ENCODE peak calls at places on chromosomes 7 and 10, in four cellular contexts. V is GM12878, D is K562, F is HepG2. M is an unnamed sample.
A peak's percentile ranks its signal among the peaks of the same experiment; 100 is the strongest.

GRCh38 chr7:16460789-16461465 is 4.6 kb downstream of the SOSTDC1 start:
- DNase-seq in F (no peak), D (no peak), V (no peak), M (no peak)

GRCh38 chr7:29806793-29807178 is 478 bp downstream of the WIPF3 start:
- DNase-seq in D (no peak), V (no peak), F (no peak), M (peak; percentile 51)

GRCh38 chr10:28470873-28471704 is 61.8 kb upstream of the WAC start:
- DNase-seq in V (no peak), D (no peak), F (no peak), M (no peak)

GRCh38 chr7:1694981-1695511 is 25.0 kb downstream of the ELFN1 start:
- DNase-seq in V (no peak), D (no peak), F (no peak), M (no peak)

GRCh38 chr7:102150266-102150665 is 136.4 kb upstream of the SH2B2 start:
- DNase-seq in D (no peak), F (no peak), V (no peak), M (no peak)

GRCh38 chr7:38700111-38700510 is 68.9 kb upstream of the AMPH start:
- DNase-seq in F (no peak), D (no peak), V (no peak), M (no peak)

GRCh38 chr10:26969145-26969926 is 108.6 kb upstream of the ABI1 start:
- DNase-seq in V (peak; percentile 75), F (no peak), D (no peak), M (no peak)

GRCh38 chr7:44183386-44183785 is 5.9 kb downstream of the GCK start:
- DNase-seq in F (no peak), V (no peak), D (no peak), M (no peak)

GRCh38 chr10:80356563-80356999 is at the start of the genes DYDC1 and DYDC2:
- DNase-seq in D (peak; percentile 24), V (no peak), F (no peak), M (peak; percentile 97)

GRCh38 chr10:111990734-111991133 is 192.8 kb downstream of the GPAM start:
- DNase-seq in D (no peak), F (no peak), V (no peak), M (peak; percentile 51)

GRCh38 chr7:130695840-130696239 is 9.5 kb upstream of the TSGA13 start:
- DNase-seq in V (no peak), D (peak; percentile 62), F (peak; percentile 36), M (peak; percentile 80)

GRCh38 chr10:88555190-88555894 is 27.8 kb downstream of the RNLS start:
- DNase-seq in D (no peak), V (no peak), F (no peak), M (peak; percentile 33)

GRCh38 chr10:121157998-121158397 is 306.8 kb downstream of the WDR11 start:
- DNase-seq in D (peak; percentile 7), F (no peak), V (no peak), M (no peak)

GRCh38 chr7:107014381-107015023 is 30.0 kb upstream of the PRKAR2B start:
- DNase-seq in F (no peak), V (no peak), D (no peak), M (peak; percentile 7)

GRCh38 chr7:144526912-144527610 is 123.6 kb upstream of the NOBOX start:
- DNase-seq in F (no peak), V (no peak), D (no peak), M (no peak)

GRCh38 chr7:42876182-42877068 is 35.4 kb downstream of the C7orf25 start:
- DNase-seq in F (peak; percentile 42), D (peak; percentile 71), V (no peak), M (peak; percentile 88)

GRCh38 chr7:139713835-139714162 is 64.0 kb downstream of the HIPK2 start:
- DNase-seq in F (no peak), D (no peak), V (no peak), M (no peak)

GRCh38 chr7:74063223-74063641 is 20.4 kb upstream of the LIMK1 start:
- DNase-seq in V (no peak), F (no peak), D (no peak), M (no peak)

GRCh38 chr10:43287056-43288007 is 20.5 kb upstream of the RASGEF1A start:
- DNase-seq in F (no peak), V (peak; percentile 27), D (peak; percentile 59), M (peak; percentile 30)

GRCh38 chr10:70381491-70382421 is 669 bp downstream of the LRRC20 start:
- DNase-seq in D (peak; percentile 49), F (no peak), V (no peak), M (peak; percentile 75)

GRCh38 chr7:98733036-98733435 is 116.0 kb downstream of the NPTX2 start:
- DNase-seq in V (peak; percentile 20), D (peak; percentile 81), F (peak; percentile 54), M (peak; percentile 93)

GRCh38 chr10:110739811-110740271 is 95.7 kb downstream of the RBM20 start:
- DNase-seq in V (no peak), D (no peak), F (peak; percentile 90), M (no peak)

GRCh38 chr7:128041203-128041602 is 10.0 kb upstream of the LRRC4 start:
- DNase-seq in V (no peak), F (no peak), D (no peak), M (no peak)

GRCh38 chr10:59817806-59818205 is 64.6 kb upstream of the MRLN start:
- DNase-seq in V (no peak), F (no peak), D (no peak), M (no peak)

GRCh38 chr7:81150951-81151361 is 232.1 kb upstream of the SEMA3C start:
- DNase-seq in D (no peak), V (no peak), F (peak; percentile 25), M (no peak)

GRCh38 chr7:6576024-6576866 is 1.0 kb upstream of the ZDHHC4 start:
- DNase-seq in V (no peak), F (no peak), D (peak; percentile 54), M (peak; percentile 34)

GRCh38 chr10:9926003-9926402 is 1091.7 kb upstream of the CELF2 start:
- DNase-seq in V (no peak), D (no peak), F (no peak), M (no peak)

DNA sequence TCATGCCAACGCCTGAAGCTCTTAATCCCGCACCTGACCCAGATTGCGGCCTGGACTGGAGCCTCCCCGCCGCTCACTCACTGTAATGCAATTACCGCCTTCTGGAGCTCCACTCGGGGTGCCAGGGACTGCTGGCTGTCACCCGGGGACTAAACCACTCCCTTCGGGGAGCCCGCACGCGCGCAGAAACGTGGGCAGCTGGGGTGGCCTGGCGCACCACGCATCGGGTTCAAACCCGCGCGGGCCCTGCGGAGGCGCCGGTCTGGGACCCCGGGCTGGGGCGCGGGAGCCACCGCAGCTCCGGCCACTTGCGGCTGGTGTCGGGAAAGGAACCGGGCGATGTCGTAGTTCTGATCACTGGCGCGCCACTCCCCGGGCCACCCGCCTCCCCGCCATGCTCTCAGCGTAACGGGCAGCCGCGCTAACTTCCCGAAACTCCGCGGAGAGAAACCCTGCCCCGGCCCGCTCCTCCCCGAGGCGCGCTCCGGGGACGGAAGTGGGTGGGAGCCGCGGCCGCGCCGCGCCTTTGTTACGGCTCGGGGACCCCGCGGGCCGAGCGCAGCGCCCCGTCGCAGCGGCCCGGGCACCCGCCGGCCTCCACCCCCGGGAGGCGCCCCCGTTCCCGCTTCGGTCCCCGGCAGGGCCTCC is 100.3 kb upstream of the SVIL start:
- DNase-seq in D (no peak), F (no peak), V (no peak), M (peak; percentile 68)
- H2AFZ ChIP-seq in D (no peak overlapping the region), F (no peak overlapping the region), V (peak overlapping the region; percentile 23), M (peak overlapping the region; percentile 43)

GRCh38 chr10:90175161-90175681 is 473.8 kb downstream of the KIF20B start:
- DNase-seq in F (no peak), V (no peak), D (no peak), M (no peak)

GRCh38 chr10:90181251-90181691 is 479.9 kb downstream of the KIF20B start:
- DNase-seq in D (no peak), V (no peak), F (no peak), M (no peak)

GRCh38 chr10:90174531-90174930 is 473.1 kb downstream of the KIF20B start:
- DNase-seq in D (no peak), V (no peak), F (no peak), M (no peak)

GRCh38 chr10:90179696-90180407 is 478.5 kb downstream of the KIF20B start:
- DNase-seq in V (no peak), D (no peak), F (no peak), M (no peak)
- TF ChIP-seq CREB1 in V (no peak), D (no peak), F (no peak), M (no peak)

DNA sequence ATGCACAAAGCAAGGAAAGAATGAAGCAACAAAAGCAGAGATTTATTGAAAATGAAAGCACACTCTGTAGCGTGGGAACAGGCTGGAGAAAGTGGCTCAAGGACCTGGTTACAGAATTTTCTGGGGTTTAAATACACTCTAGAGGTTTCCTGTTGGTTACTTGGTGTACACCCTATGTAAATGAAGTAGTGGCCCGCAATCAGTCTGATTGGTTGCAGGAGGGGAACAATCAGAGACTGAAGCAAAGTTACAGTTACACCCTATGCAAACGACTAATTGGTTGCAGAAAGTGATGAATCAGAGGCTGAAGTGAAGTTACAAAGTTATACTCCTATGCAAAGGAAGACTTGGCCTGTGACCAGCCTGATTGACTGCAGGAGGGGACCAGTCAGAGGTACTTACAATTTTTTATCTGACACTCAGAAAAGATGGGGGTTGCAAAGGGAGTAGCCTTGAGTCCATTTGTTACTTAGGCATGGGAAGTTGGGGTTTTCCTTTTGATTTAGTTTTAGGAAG is 3.6 kb upstream of the MTPN start:
- DNase-seq in V (peak; percentile 95), F (no peak), D (peak; percentile 67), M (no peak)
- TF ChIP-seq JUNB in V (no peak), F (no peak), D (no peak), M (no peak)

GRCh38 chr7:87151002-87151505 is 1.2 kb upstream of the DMTF1 start:
- DNase-seq in V (no peak), D (no peak), F (no peak), M (no peak)
- H2AFZ ChIP-seq in V (no peak overlapping the region), D (peak overlapping the region; percentile 97), F (peak overlapping the region; percentile 94), M (no peak overlapping the region)

DNA sequence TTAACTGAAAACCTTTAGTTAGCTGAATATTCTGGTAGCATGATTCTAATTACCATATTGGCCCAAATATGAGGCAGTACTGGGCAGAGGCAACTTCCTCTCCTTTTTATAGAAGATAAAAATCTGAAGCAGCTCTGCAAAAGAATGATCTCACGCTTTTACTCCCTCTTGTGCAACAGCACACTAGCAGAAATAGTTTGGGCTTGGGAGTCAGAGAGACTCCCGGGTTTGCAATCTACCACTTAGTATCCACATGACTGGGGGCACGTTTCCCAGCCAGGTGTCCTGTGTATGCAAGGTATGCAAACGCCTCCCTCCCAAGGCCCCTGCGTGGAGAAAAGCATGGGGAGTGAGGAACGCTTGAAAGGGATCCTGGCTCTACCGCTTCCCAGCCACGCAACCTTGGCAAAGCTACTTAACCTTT is 47.2 kb upstream of the RHEB start:
- DNase-seq in D (no peak), F (no peak), V (no peak), M (peak; percentile 52)
- TF ChIP-seq CREB1 in D (no peak), F (no peak), V (no peak), M (no peak)

DNA sequence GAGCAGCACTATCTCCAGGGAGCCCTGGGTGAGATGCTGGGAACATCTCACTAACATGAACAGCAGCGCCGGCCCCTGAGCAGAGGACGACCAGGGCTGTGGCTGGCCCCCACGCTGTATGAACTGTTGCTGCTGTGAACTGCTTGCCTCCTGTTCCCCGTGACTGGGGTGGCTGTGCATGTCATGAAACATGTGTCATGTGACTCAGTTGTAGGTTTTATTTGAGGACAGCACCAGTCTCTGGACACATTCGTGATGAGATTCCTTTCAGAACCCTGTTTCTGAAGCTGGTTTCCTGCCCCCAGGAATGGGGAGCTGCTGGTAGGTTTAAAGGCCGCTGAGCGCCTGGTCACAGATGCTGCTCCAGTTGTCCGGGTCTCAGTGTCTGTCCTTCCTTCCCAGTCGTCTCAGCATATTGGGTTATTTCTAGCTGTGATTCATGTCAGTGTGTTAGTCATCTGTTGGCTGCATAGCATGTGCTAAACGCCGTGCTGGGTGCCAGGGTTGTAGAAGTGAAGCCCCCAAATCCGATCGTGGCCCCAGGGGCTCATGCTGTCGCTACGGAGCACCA is 79.1 kb upstream of the PPIF start:
- DNase-seq in V (no peak), D (no peak), F (no peak), M (no peak)
- TF ChIP-seq JUNB in V (no peak), D (no peak), F (no peak), M (no peak)